ENCODE peak calls at places on chromosome 3, in eight cellular contexts. L is choroid plexus epithelial cell; F is posterior cingulate gyrus; G is Ammon's horn; B is naive thymus-derived CD8-positive, alpha-beta T cell; M is activated CD8-positive, alpha-beta memory T cell treated with anti-CD3 and anti-CD28 coated beads for 1 hour; V is psoas muscle; P is stimulated activated naive CD4-positive, alpha-beta T cell. C is an unnamed sample.

GRCh38 chr3:197590313-197590962 is 34.7 kb upstream of the BDH1 start:
- DNase-seq in F (no peak), B (no peak), G (no peak), V (no peak), P (no peak), M (no peak), L (no peak), C (no peak)

GRCh38 chr3:158269896-158270295 is 160.0 kb downstream of the RSRC1 start:
- DNase-seq in L (no peak), B (no peak), V (no peak), P (no peak), M (no peak), F (no peak), G (no peak), C (no peak)

GRCh38 chr3:140917769-140918168 is 23.9 kb upstream of the SLC25A36 start:
- DNase-seq in L (no peak), G (no peak), V (no peak), F (no peak), B (no peak), M (no peak), P (no peak), C (no peak)

GRCh38 chr3:104629038-104629437 is 737.7 kb upstream of the ALCAM start:
- DNase-seq in F (no peak), V (no peak), M (no peak), L (peak), P (no peak), G (no peak), B (no peak), C (no peak)

GRCh38 chr3:171526869-171527268 is 66.7 kb upstream of the TNIK start:
- DNase-seq in L (peak), M (no peak), G (no peak), B (no peak), F (no peak), V (no peak), P (no peak), C (no peak)

GRCh38 chr3:166444336-166444735 is 607.1 kb upstream of the BCHE start:
- DNase-seq in F (no peak), B (no peak), M (no peak), V (no peak), G (no peak), L (no peak), P (no peak), C (no peak)

GRCh38 chr3:178320481-178321352 is 215.5 kb upstream of the KCNMB2 start:
- DNase-seq in F (peak), P (no peak), B (no peak), G (peak), M (no peak), L (peak), V (no peak), C (no peak)

GRCh38 chr3:44321335-44321734 is 17.2 kb upstream of the TCAIM start:
- DNase-seq in F (no peak), L (no peak), B (no peak), G (no peak), M (no peak), P (no peak), V (no peak), C (no peak)

GRCh38 chr3:14461748-14462324 is 59.4 kb downstream of the SLC6A6 start:
- DNase-seq in G (peak), M (peak), L (peak), V (no peak), B (peak), P (peak), F (peak), C (no peak)

GRCh38 chr3:134449277-134449676 is 36.5 kb downstream of the ANAPC13 start:
- DNase-seq in V (no peak), G (peak), L (peak), P (no peak), M (no peak), F (peak), B (no peak), C (no peak)

GRCh38 chr3:77885381-77885780 is 845.5 kb downstream of the ROBO2 start:
- DNase-seq in G (no peak), L (no peak), M (no peak), B (no peak), V (no peak), P (no peak), F (no peak), C (no peak)

GRCh38 chr3:138227650-138228049 is 40.5 kb downstream of the ARMC8 start:
- DNase-seq in M (no peak), B (no peak), L (peak), P (no peak), F (no peak), G (no peak), V (no peak), C (no peak)

GRCh38 chr3:22361465-22361864 is 610.5 kb upstream of the ZNF385D start:
- DNase-seq in M (no peak), P (no peak), F (no peak), B (no peak), V (no peak), G (no peak), L (peak), C (no peak)

GRCh38 chr3:33008282-33008681 is 56.8 kb downstream of the CCR4 start:
- DNase-seq in L (no peak), M (no peak), V (no peak), F (no peak), B (peak), P (no peak), G (no peak), C (no peak)

GRCh38 chr3:37542772-37543449 is 318.8 kb upstream of the CTDSPL start:
- DNase-seq in V (no peak), G (no peak), B (no peak), L (no peak), F (no peak), M (no peak), P (no peak), C (no peak)

GRCh38 chr3:54599741-54600140 is 328.1 kb downstream of the LRTM1 start:
- DNase-seq in M (no peak), F (peak), L (no peak), V (peak), G (peak), B (no peak), P (no peak), C (no peak)

GRCh38 chr3:11136871-11137626 is 17.2 kb upstream of the HRH1 start:
- DNase-seq in P (no peak), B (no peak), F (peak), L (peak), G (peak), V (peak), M (no peak), C (no peak)

GRCh38 chr3:194320744-194321243 is 30.3 kb downstream of the CPN2 start:
- DNase-seq in B (no peak), P (no peak), G (no peak), F (no peak), M (no peak), V (no peak), L (no peak), C (no peak)

GRCh38 chr3:101941253-101942039 is 92.1 kb downstream of the NFKBIZ start:
- DNase-seq in P (no peak), F (no peak), V (no peak), B (no peak), G (no peak), M (no peak), L (peak), C (no peak)

GRCh38 chr3:33831053-33831452 is 32.6 kb downstream of the PDCD6IP start:
- DNase-seq in F (no peak), G (no peak), L (peak), V (no peak), M (no peak), P (no peak), B (no peak), C (no peak)

GRCh38 chr3:182650568-182651128 is 142.7 kb upstream of the ATP11B start:
- DNase-seq in B (no peak), F (no peak), V (no peak), G (no peak), M (no peak), L (no peak), P (no peak), C (no peak)

GRCh38 chr3:169966951-169967915 is 626 bp downstream of the SEC62 start:
- DNase-seq in L (peak), M (no peak), P (peak), V (peak), F (no peak), B (peak), G (peak), C (no peak)

GRCh38 chr3:196778755-196779154 is 39.1 kb downstream of the PAK2 start:
- DNase-seq in P (no peak), M (no peak), V (no peak), L (peak), F (no peak), B (no peak), G (no peak), C (no peak)

GRCh38 chr3:54020436-54020835 is 101.9 kb upstream of the CACNA2D3 start:
- DNase-seq in F (no peak), G (no peak), M (no peak), P (no peak), V (no peak), L (no peak), B (no peak), C (no peak)

GRCh38 chr3:179149239-179149887 is 1.2 kb downstream of the PIK3CA start:
- DNase-seq in B (no peak), G (peak), M (no peak), V (no peak), F (peak), L (peak), P (peak), C (no peak)

GRCh38 chr3:110564674-110565073 is 506.9 kb upstream of the NECTIN3 start:
- DNase-seq in P (no peak), F (no peak), G (no peak), B (no peak), M (no peak), L (no peak), V (no peak), C (no peak)

GRCh38 chr3:177652556-177653290 is 455.4 kb upstream of the TBL1XR1 start:
- DNase-seq in L (no peak), G (no peak), M (no peak), P (no peak), V (no peak), F (no peak), B (no peak), C (no peak)

GRCh38 chr3:123392368-123392767 is 56.5 kb downstream of the ADCY5 start:
- DNase-seq in B (no peak), V (peak), G (no peak), M (no peak), P (no peak), F (no peak), L (no peak), C (no peak)

GRCh38 chr3:144343777-144344176 is 372.2 kb downstream of the DIPK2A start:
- DNase-seq in L (no peak), P (no peak), V (no peak), F (no peak), B (no peak), G (no peak), M (no peak), C (no peak)

GRCh38 chr3:50340404-50341329 is at the start of gene RASSF1:
- DNase-seq in G (no peak), P (peak), M (peak), B (peak), L (peak), F (no peak), V (peak), C (peak)

GRCh38 chr3:132134611-132135010 is 99.8 kb upstream of the CPNE4 start:
- DNase-seq in M (no peak), P (no peak), G (no peak), B (no peak), V (no peak), F (no peak), L (peak), C (no peak)

GRCh38 chr3:113271189-113271588 is 59.8 kb downstream of the BOC start:
- DNase-seq in F (no peak), V (no peak), M (no peak), G (no peak), P (peak), B (no peak), L (no peak), C (no peak)

GRCh38 chr3:55826731-55827496 is 339.8 kb upstream of the WNT5A start:
- DNase-seq in F (no peak), V (no peak), P (no peak), G (no peak), B (no peak), M (no peak), L (peak), C (no peak)

GRCh38 chr3:123757281-123757940 is 126.7 kb downstream of the MYLK start:
- DNase-seq in V (peak), F (peak), B (no peak), G (peak), L (peak), M (no peak), P (no peak), C (no peak)

GRCh38 chr3:14460342-14461005 is 58.1 kb downstream of the SLC6A6 start:
- DNase-seq in P (no peak), M (no peak), F (peak), L (peak), V (peak), B (no peak), G (peak), C (no peak)

GRCh38 chr3:177197934-177198484 is 727 bp upstream of the TBL1XR1 start:
- DNase-seq in P (no peak), V (no peak), G (no peak), M (no peak), F (no peak), L (peak), B (peak), C (no peak)

GRCh38 chr3:38005076-38006020 is 14.8 kb downstream of the VILL start:
- DNase-seq in F (peak), M (no peak), V (peak), B (no peak), P (no peak), L (no peak), G (peak), C (no peak)

GRCh38 chr3:122918576-122919290 is 108.8 kb downstream of the SEMA5B start:
- DNase-seq in P (no peak), M (no peak), L (peak), B (no peak), V (no peak), F (no peak), G (no peak), C (no peak)

C was measured in natural killer cell treated with Interleukin-12 subunit alpha and Interleukin-12 subunit beta and Interleukin-15 and Interleukin-18, amount 100 ng/mL, for 72 hours.